ENCODE peak calls at places on chromosomes 5 and 9, in nine cellular contexts. K, P, I, N, T, O, L, H and Z are unnamed samples.

GRCh38 chr9:128845186-128845931 is 15.8 kb upstream of the SPOUT1 start:
- DNase-seq in K (peak; percentile 4), P (no peak), I (no peak), N (no peak), T (no peak), O (peak; percentile 54), L (peak; percentile 37), H (no peak), Z (no peak)

GRCh38 chr9:135992486-135993408 is 31.6 kb upstream of the UBAC1 start:
- DNase-seq in K (peak; percentile 71), P (peak; percentile 70), I (peak; percentile 58), N (peak; percentile 79), T (peak; percentile 72), O (peak; percentile 61), L (peak; percentile 81), H (peak; percentile 86), Z (peak; percentile 79)

GRCh38 chr5:142065273-142065672 is 43.3 kb upstream of the NDFIP1 start:
- DNase-seq in K (no peak), P (no peak), I (no peak), N (no peak), T (no peak), O (no peak), L (no peak), H (peak; percentile 32), Z (no peak)

GRCh38 chr9:22010881-22011625 is 1.9 kb upstream of the CDKN2B start:
- DNase-seq in K (no peak), P (no peak), I (no peak), N (peak; percentile 58), T (no peak), O (peak; percentile 10), L (peak; percentile 86), H (no peak), Z (no peak)

GRCh38 chr5:173283318-173284288 is 44.6 kb downstream of the STC2 start:
- DNase-seq in K (peak; percentile 55), P (peak; percentile 82), I (peak; percentile 51), N (peak; percentile 68), T (peak; percentile 70), O (peak; percentile 92), L (peak; percentile 95), H (peak; percentile 65), Z (peak; percentile 92)

GRCh38 chr9:93589688-93590087 is 13.3 kb downstream of the PHF2 start:
- DNase-seq in K (no peak), P (no peak), I (no peak), N (no peak), T (no peak), O (peak; percentile 77), L (peak; percentile 57), H (peak; percentile 29), Z (no peak)

GRCh38 chr5:56060276-56061110 is 65.7 kb upstream of the IL6ST start:
- DNase-seq in K (no peak), P (no peak), I (no peak), N (no peak), T (no peak), O (no peak), L (no peak), H (peak; percentile 52), Z (no peak)

GRCh38 chr9:37944266-37944650 is 40.3 kb upstream of the SLC25A51 start:
- DNase-seq in K (no peak), P (no peak), I (no peak), N (no peak), T (no peak), O (no peak), L (no peak), H (peak; percentile 50), Z (peak; percentile 18)

GRCh38 chr5:151781201-151781600 is 9.4 kb downstream of the G3BP1 start:
- DNase-seq in K (no peak), P (no peak), I (no peak), N (no peak), T (no peak), O (no peak), L (no peak), H (no peak), Z (no peak)

GRCh38 chr9:138009456-138010273 is 132.1 kb downstream of the CACNA1B start:
- DNase-seq in K (no peak), P (no peak), I (no peak), N (no peak), T (peak; percentile 38), O (no peak), L (no peak), H (no peak), Z (no peak)

GRCh38 chr5:95773325-95774059 is 42.4 kb downstream of the RHOBTB3 start:
- DNase-seq in K (no peak), P (peak; percentile 20), I (no peak), N (no peak), T (no peak), O (no peak), L (no peak), H (peak; percentile 94), Z (no peak)

GRCh38 chr5:124546643-124547042 is 199.8 kb downstream of the ZNF608 start:
- DNase-seq in K (no peak), P (peak; percentile 8), I (no peak), N (peak; percentile 18), T (no peak), O (peak; percentile 11), L (peak; percentile 64), H (peak; percentile 29), Z (no peak)

GRCh38 chr9:128276574-128277270 is 646 bp downstream of the SWI5 start:
- DNase-seq in K (peak; percentile 27), P (no peak), I (peak; percentile 24), N (peak; percentile 31), T (no peak), O (peak; percentile 23), L (peak; percentile 52), H (peak; percentile 49), Z (peak; percentile 23)

GRCh38 chr5:120345947-120346346 is 118.2 kb upstream of the PRR16 start:
- DNase-seq in K (no peak), P (peak; percentile 24), I (no peak), N (no peak), T (no peak), O (no peak), L (no peak), H (no peak), Z (no peak)

GRCh38 chr5:52856564-52856963 is 68.8 kb downstream of the ITGA1 start:
- DNase-seq in K (no peak), P (no peak), I (no peak), N (no peak), T (no peak), O (no peak), L (no peak), H (peak; percentile 56), Z (peak; percentile 13)

GRCh38 chr9:16062542-16063240 is 509.8 kb downstream of the CCDC171 start:
- DNase-seq in K (no peak), P (peak; percentile 79), I (no peak), N (no peak), T (no peak), O (no peak), L (no peak), H (peak; percentile 99), Z (peak; percentile 98)

GRCh38 chr9:755454-756381 is 85.8 kb upstream of the DMRT1 start:
- DNase-seq in K (peak; percentile 60), P (peak; percentile 43), I (peak; percentile 12), N (no peak), T (no peak), O (no peak), L (no peak), H (peak; percentile 96), Z (peak; percentile 77)

GRCh38 chr5:80487444-80487828 is 464 bp upstream of the FAM151B start:
- DNase-seq in K (peak; percentile 11), P (no peak), I (no peak), N (no peak), T (no peak), O (no peak), L (no peak), H (no peak), Z (no peak)

GRCh38 chr5:173575985-173576384 is 40.5 kb downstream of the BOD1 start:
- DNase-seq in K (no peak), P (no peak), I (no peak), N (no peak), T (no peak), O (no peak), L (no peak), H (no peak), Z (no peak)

GRCh38 chr5:89280103-89281037 is 397.4 kb upstream of the MEF2C start:
- DNase-seq in K (no peak), P (no peak), I (no peak), N (no peak), T (no peak), O (no peak), L (no peak), H (no peak), Z (no peak)

GRCh38 chr5:32511778-32512374 is 67.3 kb upstream of the ZFR start:
- DNase-seq in K (no peak), P (no peak), I (no peak), N (no peak), T (no peak), O (no peak), L (no peak), H (no peak), Z (no peak)

GRCh38 chr9:93129691-93130500 is 4.2 kb downstream of the NINJ1 start:
- DNase-seq in K (no peak), P (no peak), I (no peak), N (no peak), T (no peak), O (peak; percentile 40), L (no peak), H (no peak), Z (no peak)

GRCh38 chr5:39201795-39202593 is 17.4 kb downstream of the FYB1 start:
- DNase-seq in K (no peak), P (no peak), I (no peak), N (no peak), T (no peak), O (no peak), L (no peak), H (no peak), Z (no peak)
- H3K4me3 ChIP-seq in K (no peak overlapping the region), P (no peak overlapping the region), I (peak overlapping the region; percentile 38), N (no peak overlapping the region), T (peak overlapping the region; percentile 37), O (no peak overlapping the region), L (no peak overlapping the region), H (no peak overlapping the region), Z (no peak overlapping the region)

DNA sequence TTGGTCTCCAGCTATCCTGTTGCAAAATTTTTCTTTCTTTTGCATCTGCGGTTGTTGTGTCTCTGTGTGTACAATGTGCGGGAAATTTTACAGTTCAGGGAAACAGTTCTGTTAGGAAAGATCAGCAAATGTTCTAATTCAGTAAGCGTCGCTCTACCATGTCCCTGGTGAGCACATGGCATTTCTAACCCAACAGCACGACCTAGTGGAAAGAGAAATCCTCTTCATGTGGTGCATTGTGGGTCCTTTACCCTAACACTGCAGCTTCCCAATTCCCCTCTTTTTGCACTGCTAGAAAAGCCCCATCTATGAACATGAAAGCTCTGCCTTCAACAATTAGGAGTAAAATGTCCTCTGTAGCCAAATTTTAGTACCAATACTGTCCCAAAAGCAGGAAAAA is 974.2 kb upstream of the CDH9 start:
- DNase-seq in K (no peak), P (peak; percentile 10), I (no peak), N (no peak), T (no peak), O (no peak), L (no peak), H (no peak), Z (no peak)
- H3K9me3 ChIP-seq in K (no peaks in the 10 kb centered on the region), P (peaks cover 44% of the 10 kb centered on the region), I (peaks cover 3% of the 10 kb centered on the region), N (peaks cover 72% of the 10 kb centered on the region), T (no peaks in the 10 kb centered on the region), O (no peaks in the 10 kb centered on the region), L (no peaks in the 10 kb centered on the region), H (no peaks in the 10 kb centered on the region), Z (peaks cover 9% of the 10 kb centered on the region)

GRCh38 chr9:108444400-108445358 is 411.1 kb downstream of the ACTL7B start:
- DNase-seq in K (no peak), P (peak; percentile 30), I (no peak), N (no peak), T (no peak), O (no peak), L (no peak), H (peak; percentile 97), Z (peak; percentile 68)
- H3K4me3 ChIP-seq in K (no peak overlapping the region), P (no peak overlapping the region), I (no peak overlapping the region), N (no peak overlapping the region), T (no peak overlapping the region), O (no peak overlapping the region), L (no peak overlapping the region), H (peak overlapping the region; percentile 47), Z (no peak overlapping the region)

GRCh38 chr5:154459015-154459414 is 13.2 kb downstream of the SAP30L start:
- DNase-seq in K (no peak), P (no peak), I (no peak), N (no peak), T (no peak), O (no peak), L (no peak), H (no peak), Z (no peak)
- H3K9me3 ChIP-seq in K (no peaks in the 10 kb centered on the region), P (no peaks in the 10 kb centered on the region), I (no peaks in the 10 kb centered on the region), N (no peaks in the 10 kb centered on the region), T (no peaks in the 10 kb centered on the region), O (no peaks in the 10 kb centered on the region), L (no peaks in the 10 kb centered on the region), H (no peaks in the 10 kb centered on the region), Z (no peaks in the 10 kb centered on the region)